ENCODE peak calls at places on chromosomes 4 and X, in six cellular contexts. One of them, this sample, is unnamed.

GRCh38 chr4:14853186-14853946 is 148.9 kb upstream of the CPEB2 start:
- DNase-seq in endothelial cell of umbilical vein: no peak
- DNase-seq in HepG2: no peak
- DNase-seq in K562: no peak
- DNase-seq in GM12878: no peak
- DNase-seq in A549: peak
- DNase-seq in this sample: no peak

GRCh38 chr4:10582059-10582686 is 102.4 kb downstream of the CLNK start:
- DNase-seq in K562: peak
- DNase-seq in GM12878: no peak
- DNase-seq in endothelial cell of umbilical vein: peak
- DNase-seq in A549: peak
- DNase-seq in HepG2: peak
- DNase-seq in this sample: peak

GRCh38 chr4:73776363-73776762 is 36.0 kb downstream of the CXCL8 start:
- DNase-seq in K562: peak
- DNase-seq in GM12878: no peak
- DNase-seq in HepG2: peak
- DNase-seq in endothelial cell of umbilical vein: peak
- DNase-seq in A549: peak
- DNase-seq in this sample: peak

GRCh38 chrX:119218198-119218597 is 17.9 kb upstream of the PGRMC1 start:
- DNase-seq in HepG2: no peak
- DNase-seq in GM12878: no peak
- DNase-seq in endothelial cell of umbilical vein: peak
- DNase-seq in K562: no peak
- DNase-seq in A549: no peak
- DNase-seq in this sample: peak

GRCh38 chrX:12878536-12878935 is 11.7 kb downstream of the TLR7 start:
- DNase-seq in K562: no peak
- DNase-seq in A549: no peak
- DNase-seq in HepG2: no peak
- DNase-seq in GM12878: no peak
- DNase-seq in endothelial cell of umbilical vein: no peak
- DNase-seq in this sample: no peak

GRCh38 chrX:74536142-74537010 is 78.0 kb downstream of the RLIM start:
- DNase-seq in K562: peak
- DNase-seq in HepG2: no peak
- DNase-seq in GM12878: no peak
- DNase-seq in endothelial cell of umbilical vein: peak
- DNase-seq in A549: no peak
- DNase-seq in this sample: peak

GRCh38 chrX:154484255-154485149 is 1.9 kb downstream of the UBL4A start:
- DNase-seq in K562: peak
- DNase-seq in A549: peak
- DNase-seq in HepG2: no peak
- DNase-seq in endothelial cell of umbilical vein: no peak
- DNase-seq in GM12878: no peak
- DNase-seq in this sample: peak

GRCh38 chr4:99665981-99666380 is 8.4 kb upstream of the C4orf54 start:
- DNase-seq in HepG2: no peak
- DNase-seq in K562: no peak
- DNase-seq in GM12878: no peak
- DNase-seq in A549: no peak
- DNase-seq in endothelial cell of umbilical vein: no peak
- DNase-seq in this sample: no peak

GRCh38 chrX:120647127-120647526 is 17.3 kb upstream of the C1GALT1C1 start:
- DNase-seq in K562: no peak
- DNase-seq in HepG2: peak
- DNase-seq in GM12878: no peak
- DNase-seq in endothelial cell of umbilical vein: peak
- DNase-seq in A549: no peak
- DNase-seq in this sample: no peak

GRCh38 chr4:66636321-66636720 is 909.0 kb downstream of the CENPC start:
- DNase-seq in HepG2: no peak
- DNase-seq in A549: no peak
- DNase-seq in GM12878: no peak
- DNase-seq in K562: no peak
- DNase-seq in endothelial cell of umbilical vein: no peak
- DNase-seq in this sample: no peak

GRCh38 chrX:3326721-3327120 is 19.7 kb downstream of the MXRA5 start:
- DNase-seq in HepG2: no peak
- DNase-seq in A549: no peak
- DNase-seq in GM12878: no peak
- DNase-seq in K562: no peak
- DNase-seq in endothelial cell of umbilical vein: no peak
- DNase-seq in this sample: peak

GRCh38 chrX:9535101-9535500 is 70.2 kb downstream of the TBL1X start:
- DNase-seq in K562: no peak
- DNase-seq in endothelial cell of umbilical vein: peak
- DNase-seq in HepG2: no peak
- DNase-seq in A549: no peak
- DNase-seq in GM12878: no peak
- DNase-seq in this sample: peak

GRCh38 chrX:150192846-150193245 is 170.3 kb upstream of the MAMLD1 start:
- DNase-seq in K562: no peak
- DNase-seq in endothelial cell of umbilical vein: no peak
- DNase-seq in A549: no peak
- DNase-seq in HepG2: no peak
- DNase-seq in GM12878: no peak
- DNase-seq in this sample: no peak

GRCh38 chr4:41058426-41058825 is 155.9 kb downstream of the APBB2 start:
- DNase-seq in A549: no peak
- DNase-seq in GM12878: no peak
- DNase-seq in HepG2: no peak
- DNase-seq in endothelial cell of umbilical vein: no peak
- DNase-seq in K562: no peak
- DNase-seq in this sample: no peak

GRCh38 chr4:121510260-121510942 is 129.6 kb upstream of the QRFPR start:
- DNase-seq in K562: no peak
- DNase-seq in HepG2: no peak
- DNase-seq in GM12878: no peak
- DNase-seq in endothelial cell of umbilical vein: no peak
- DNase-seq in A549: no peak
- DNase-seq in this sample: no peak

GRCh38 chr4:16194199-16194598 is 32.1 kb downstream of the TAPT1 start:
- DNase-seq in A549: no peak
- DNase-seq in HepG2: no peak
- DNase-seq in K562: no peak
- DNase-seq in endothelial cell of umbilical vein: no peak
- DNase-seq in GM12878: no peak
- DNase-seq in this sample: no peak

GRCh38 chr4:112897548-112897947 is 151.9 kb upstream of the ANK2 start:
- DNase-seq in endothelial cell of umbilical vein: peak
- DNase-seq in A549: peak
- DNase-seq in K562: no peak
- DNase-seq in HepG2: peak
- DNase-seq in GM12878: no peak
- DNase-seq in this sample: no peak

DNA sequence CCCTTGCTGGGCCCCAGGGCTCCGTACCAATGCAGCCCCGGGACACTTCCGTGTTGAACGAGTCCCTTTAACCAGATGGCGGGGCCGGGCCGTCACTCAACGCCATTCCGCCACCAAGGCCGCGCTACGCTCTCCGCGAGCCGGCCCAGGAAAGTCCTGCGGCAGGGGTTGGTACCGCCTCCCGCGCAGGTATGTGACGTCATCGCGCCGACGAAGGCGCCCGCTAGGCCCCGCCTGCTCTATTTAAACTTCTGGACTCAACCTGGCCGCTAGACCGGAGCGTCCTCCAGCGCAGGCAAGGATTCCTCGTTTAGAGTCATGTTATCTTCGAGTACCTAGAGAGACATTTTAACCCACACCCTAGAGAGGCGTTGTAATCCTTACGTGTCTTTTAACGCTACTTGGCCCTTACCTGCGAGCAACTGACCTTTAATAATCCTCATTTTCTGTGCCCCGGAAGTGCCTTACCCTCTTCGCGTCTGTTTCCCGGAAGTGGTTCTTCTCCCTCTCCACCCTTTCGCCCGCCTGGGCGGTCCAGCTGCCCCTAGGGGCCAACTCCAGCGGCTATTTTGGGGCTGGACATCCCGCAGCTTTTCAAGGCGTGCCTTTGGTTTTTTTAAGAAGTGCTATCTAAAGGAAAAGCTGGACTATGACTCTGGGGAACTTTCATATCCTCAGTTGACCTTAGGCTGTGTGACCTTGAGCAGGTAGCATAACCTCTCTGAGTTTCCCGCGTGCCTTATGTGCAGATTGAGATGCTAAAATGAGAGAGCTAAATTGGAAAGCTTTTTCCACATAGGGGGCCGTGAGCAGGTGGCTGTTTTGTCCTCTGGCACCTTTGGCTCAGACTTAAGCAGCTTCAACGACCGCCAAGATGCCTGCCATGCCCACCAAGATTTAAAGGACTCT is at the start of gene PNPLA4:
- DNase-seq in GM12878: peak
- DNase-seq in A549: peak
- DNase-seq in K562: peak
- DNase-seq in endothelial cell of umbilical vein: peak
- DNase-seq in HepG2: peak
- DNase-seq in this sample: peak
- TF ChIP-seq POLR2A in GM12878: peak
- TF ChIP-seq POLR2A in A549: peak
- TF ChIP-seq POLR2A in K562: peak
- TF ChIP-seq POLR2A in endothelial cell of umbilical vein: no peak
- TF ChIP-seq POLR2A in HepG2: peak
- TF ChIP-seq POLR2A in this sample: peak

GRCh38 chr4:173509031-173510001 is 20.7 kb downstream of the HAND2 start:
- DNase-seq in endothelial cell of umbilical vein: no peak
- DNase-seq in HepG2: no peak
- DNase-seq in GM12878: no peak
- DNase-seq in A549: no peak
- DNase-seq in K562: no peak
- DNase-seq in this sample: no peak
- H3K4me3 ChIP-seq in endothelial cell of umbilical vein: peak
- H3K4me3 ChIP-seq in HepG2: no peak
- H3K4me3 ChIP-seq in GM12878: no peak
- H3K4me3 ChIP-seq in A549: no peak
- H3K4me3 ChIP-seq in K562: no peak
- H3K4me3 ChIP-seq in this sample: no peak

GRCh38 chr4:22190855-22191254 is 242.3 kb upstream of the KCNIP4 start:
- DNase-seq in K562: no peak
- DNase-seq in GM12878: no peak
- DNase-seq in HepG2: no peak
- DNase-seq in endothelial cell of umbilical vein: no peak
- DNase-seq in A549: no peak
- DNase-seq in this sample: no peak
- TF ChIP-seq MYC in K562: no peak
- TF ChIP-seq MYC in GM12878: no peak
- TF ChIP-seq MYC in HepG2: no peak
- TF ChIP-seq MYC in endothelial cell of umbilical vein: no peak
- TF ChIP-seq MYC in A549: no peak
- TF ChIP-seq MYC in this sample: no peak

GRCh38 chr4:6470502-6471302 is 1.7 kb downstream of the PPP2R2C start:
- DNase-seq in HepG2: no peak
- DNase-seq in K562: peak
- DNase-seq in endothelial cell of umbilical vein: peak
- DNase-seq in A549: peak
- DNase-seq in GM12878: no peak
- DNase-seq in this sample: peak
- TF ChIP-seq POLR2A in HepG2: no peak
- TF ChIP-seq POLR2A in K562: no peak
- TF ChIP-seq POLR2A in endothelial cell of umbilical vein: no peak
- TF ChIP-seq POLR2A in A549: peak
- TF ChIP-seq POLR2A in GM12878: no peak
- TF ChIP-seq POLR2A in this sample: no peak